ENCODE peak calls at places on chromosome 22, in five cellular contexts. X, B, Q, P and K are unnamed samples.

GRCh38 chr22:25962711-25963110 is 206.6 kb upstream of the SEZ6L start:
- DNase-seq in X (no peak), B (no peak), Q (no peak), P (no peak), K (no peak)

GRCh38 chr22:29256606-29257325 is 11.0 kb downstream of the RHBDD3 start:
- DNase-seq in X (no peak), B (no peak), Q (no peak), P (no peak), K (no peak)

GRCh38 chr22:26364066-26365015 is 64.7 kb upstream of the ASPHD2 start:
- DNase-seq in X (peak), B (peak), Q (peak), P (peak), K (peak)

GRCh38 chr22:44931077-44931540 is 78.7 kb downstream of the PHF21B start:
- DNase-seq in X (no peak), B (no peak), Q (peak), P (no peak), K (peak)

GRCh38 chr22:48629631-48630443 is 1197.8 kb downstream of the BRD1 start:
- DNase-seq in X (no peak), B (no peak), Q (no peak), P (no peak), K (no peak)

GRCh38 chr22:46043816-46044717 is 67.1 kb upstream of the WNT7B start:
- DNase-seq in X (peak), B (no peak), Q (no peak), P (no peak), K (peak)

GRCh38 chr22:41022470-41023298 is 69.7 kb upstream of the EP300 start:
- DNase-seq in X (peak), B (peak), Q (peak), P (peak), K (peak)

GRCh38 chr22:26325641-26326040 is 103.4 kb upstream of the ASPHD2 start:
- DNase-seq in X (no peak), B (no peak), Q (no peak), P (no peak), K (no peak)

GRCh38 chr22:44691796-44692661 is 10.0 kb upstream of the PRR5 start:
- DNase-seq in X (no peak), B (no peak), Q (no peak), P (no peak), K (peak)

GRCh38 chr22:45548991-45549736 is 46.5 kb downstream of the FBLN1 start:
- DNase-seq in X (no peak), B (peak), Q (peak), P (no peak), K (peak)

GRCh38 chr22:50048066-50048765 is 9.9 kb downstream of the TTLL8 start:
- DNase-seq in X (no peak), B (no peak), Q (no peak), P (no peak), K (no peak)

GRCh38 chr22:29765905-29766631 is 739 bp downstream of the ZMAT5 start:
- DNase-seq in X (no peak), B (no peak), Q (no peak), P (peak), K (no peak)

GRCh38 chr22:44042822-44043221 is 18.7 kb downstream of the PARVB start:
- DNase-seq in X (no peak), B (no peak), Q (peak), P (no peak), K (no peak)

GRCh38 chr22:41021039-41021654 is 70.0 kb downstream of the RBX1 start:
- DNase-seq in X (peak), B (peak), Q (no peak), P (no peak), K (peak)

GRCh38 chr22:46842606-46843005 is 80.2 kb downstream of the TBC1D22A start:
- DNase-seq in X (no peak), B (no peak), Q (no peak), P (no peak), K (no peak)

GRCh38 chr22:35981900-35982299 is 46.7 kb downstream of the RBFOX2 start:
- DNase-seq in X (no peak), B (no peak), Q (no peak), P (no peak), K (no peak)

GRCh38 chr22:28268176-28268575 is 349.1 kb upstream of the PITPNB start:
- DNase-seq in X (no peak), B (no peak), Q (no peak), P (no peak), K (no peak)

GRCh38 chr22:41447435-41448188 is 1.0 kb upstream of the TOB2 start:
- DNase-seq in X (peak), B (peak), Q (peak), P (peak), K (peak)

GRCh38 chr22:28075260-28075981 is 156.4 kb upstream of the PITPNB start:
- DNase-seq in X (no peak), B (peak), Q (peak), P (no peak), K (peak)

GRCh38 chr22:45210577-45211431 is 29.9 kb downstream of the KIAA0930 start:
- DNase-seq in X (no peak), B (no peak), Q (no peak), P (no peak), K (no peak)

GRCh38 chr22:47101321-47101885 is 339.0 kb downstream of the TBC1D22A start:
- DNase-seq in X (no peak), B (no peak), Q (no peak), P (no peak), K (no peak)

GRCh38 chr22:28989035-28989464 is 72.6 kb downstream of the C22orf31 start:
- DNase-seq in X (peak), B (no peak), Q (no peak), P (no peak), K (peak)

GRCh38 chr22:33652596-33652995 is 267.7 kb downstream of the LARGE1 start:
- DNase-seq in X (no peak), B (peak), Q (peak), P (no peak), K (peak)

GRCh38 chr22:44335903-44336803 is 23.4 kb upstream of the SHISAL1 start:
- DNase-seq in X (peak), B (no peak), Q (no peak), P (no peak), K (peak)

GRCh38 chr22:49183826-49184216 is 643.9 kb downstream of the BRD1 start:
- DNase-seq in X (no peak), B (no peak), Q (no peak), P (no peak), K (no peak)

GRCh38 chr22:26453812-26454500 is 24.9 kb downstream of the ASPHD2 start:
- DNase-seq in X (no peak), B (no peak), Q (no peak), P (no peak), K (no peak)

GRCh38 chr22:47390026-47390970 is 627.8 kb downstream of the TBC1D22A start:
- DNase-seq in X (no peak), B (no peak), Q (no peak), P (no peak), K (no peak)

GRCh38 chr22:29625090-29625825 is 21.8 kb downstream of the NF2 start:
- DNase-seq in X (no peak), B (peak), Q (peak), P (peak), K (peak)

GRCh38 chr22:35506259-35506570 is 34.4 kb upstream of the RASD2 start:
- DNase-seq in X (no peak), B (peak), Q (peak), P (no peak), K (no peak)

GRCh38 chr22:27331526-27332281 is 469.9 kb downstream of the MN1 start:
- DNase-seq in X (peak), B (peak), Q (peak), P (no peak), K (peak)

GRCh38 chr22:30636226-30637077 is 871 bp downstream of the SLC35E4 start:
- DNase-seq in X (peak), B (peak), Q (no peak), P (no peak), K (no peak)

GRCh38 chr22:21032843-21033688 is 705 bp upstream of the SLC7A4 start:
- DNase-seq in X (no peak), B (no peak), Q (no peak), P (peak), K (no peak)
- H3K4ac ChIP-seq in X (no peak), B (no peak), Q (no peak), P (no peak), K (no peak)

DNA sequence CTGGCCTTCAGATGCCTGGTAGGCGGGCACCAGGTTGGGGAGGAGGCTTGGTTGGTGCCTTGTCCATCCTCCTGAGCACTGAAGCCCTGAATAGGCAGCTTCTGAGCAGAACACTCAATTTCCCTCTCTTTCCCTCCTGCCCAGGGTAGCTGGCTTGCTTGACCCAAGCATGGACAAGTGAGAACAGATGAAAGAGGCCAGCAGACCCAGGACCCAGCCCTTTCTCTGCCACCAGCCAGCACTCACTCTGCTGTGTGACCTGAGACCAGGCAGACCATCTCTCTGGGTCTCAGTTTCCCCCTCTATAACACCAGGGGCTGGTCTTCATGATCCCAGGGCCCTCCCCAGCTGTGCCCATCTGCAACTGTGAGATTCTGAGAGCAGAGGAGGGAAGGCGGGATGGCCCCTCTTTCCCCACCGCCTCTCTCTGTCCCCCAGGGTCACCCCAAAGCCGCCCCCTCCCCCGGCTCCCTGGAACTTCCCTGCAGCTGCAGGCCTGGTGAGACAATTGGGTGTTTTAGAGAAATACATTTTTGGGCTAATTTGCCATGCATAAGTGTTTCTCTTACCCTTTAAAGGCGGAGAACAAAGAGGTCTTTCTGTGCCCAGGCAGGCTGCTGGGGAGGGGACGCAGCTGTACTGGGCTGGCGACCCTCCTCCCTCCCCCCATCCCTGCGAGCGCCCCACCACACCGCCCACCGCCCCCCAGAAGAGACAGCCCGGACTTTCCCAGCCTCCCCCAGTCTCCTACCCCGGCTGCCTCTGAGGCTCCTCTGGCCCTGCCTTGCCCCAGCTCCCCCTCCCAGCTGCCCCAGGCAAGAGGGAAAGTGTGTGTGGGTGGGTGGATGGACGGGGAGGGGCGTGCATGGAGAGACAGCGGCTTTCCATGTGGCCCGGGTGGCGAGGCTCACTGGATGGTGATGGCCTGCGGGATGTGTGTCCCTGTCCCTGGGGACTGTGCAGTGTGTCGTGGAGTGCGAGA is 30.8 kb upstream of the PICK1 start:
- DNase-seq in X (no peak), B (no peak), Q (no peak), P (no peak), K (no peak)
- H3K4ac ChIP-seq in X (no peak), B (no peak), Q (no peak), P (no peak), K (no peak)

GRCh38 chr22:23787600-23787896 is 782 bp downstream of the SMARCB1 start:
- DNase-seq in X (no peak), B (no peak), Q (no peak), P (no peak), K (no peak)

GRCh38 chr22:23789638-23790037 is 2.9 kb downstream of the SMARCB1 start:
- DNase-seq in X (no peak), B (peak), Q (no peak), P (no peak), K (peak)

GRCh38 chr22:23787910-23788309 is 1.1 kb downstream of the SMARCB1 start:
- DNase-seq in X (no peak), B (no peak), Q (no peak), P (no peak), K (no peak)

GRCh38 chr22:23790819-23791736 is 4.3 kb downstream of the SMARCB1 start:
- DNase-seq in X (no peak), B (no peak), Q (peak), P (no peak), K (no peak)

GRCh38 chr22:23789121-23789520 is 2.4 kb downstream of the SMARCB1 start:
- DNase-seq in X (peak), B (no peak), Q (no peak), P (no peak), K (peak)
- H3K4ac ChIP-seq in X (no peak), B (no peak), Q (no peak), P (no peak), K (no peak)

GRCh38 chr22:23415490-23415851 is 164.6 kb downstream of the IGLL1 start:
- DNase-seq in X (no peak), B (no peak), Q (no peak), P (no peak), K (no peak)
- H3K4ac ChIP-seq in X (no peak), B (no peak), Q (no peak), P (no peak), K (no peak)

GRCh38 chr22:42992092-42992491 is 22.9 kb downstream of the PACSIN2 start:
- DNase-seq in X (no peak), B (no peak), Q (no peak), P (no peak), K (no peak)

GRCh38 chr22:42992886-42993479 is 22.0 kb downstream of the PACSIN2 start:
- DNase-seq in X (no peak), B (no peak), Q (no peak), P (no peak), K (no peak)

GRCh38 chr22:42994276-42994916 is 20.6 kb downstream of the PACSIN2 start:
- DNase-seq in X (no peak), B (no peak), Q (no peak), P (no peak), K (no peak)

GRCh38 chr22:42994917-42995562 is 19.9 kb downstream of the PACSIN2 start:
- DNase-seq in X (no peak), B (peak), Q (peak), P (no peak), K (no peak)

GRCh38 chr22:42993651-42994275 is 21.2 kb downstream of the PACSIN2 start:
- DNase-seq in X (no peak), B (peak), Q (peak), P (no peak), K (no peak)
- H3K4ac ChIP-seq in X (no peak), B (peak), Q (peak), P (no peak), K (no peak)

GRCh38 chr22:31944700-31945477 is 554 bp downstream of the YWHAH start:
- DNase-seq in X (no peak), B (peak), Q (no peak), P (peak), K (peak)

GRCh38 chr22:31948002-31948401 is 3.7 kb downstream of the YWHAH start:
- DNase-seq in X (no peak), B (no peak), Q (no peak), P (no peak), K (no peak)

GRCh38 chr22:31945478-31945815 is 1.1 kb downstream of the YWHAH start:
- DNase-seq in X (no peak), B (no peak), Q (no peak), P (no peak), K (no peak)

GRCh38 chr22:31945971-31946680 is 1.8 kb downstream of the YWHAH start:
- DNase-seq in X (no peak), B (peak), Q (peak), P (no peak), K (no peak)

DNA sequence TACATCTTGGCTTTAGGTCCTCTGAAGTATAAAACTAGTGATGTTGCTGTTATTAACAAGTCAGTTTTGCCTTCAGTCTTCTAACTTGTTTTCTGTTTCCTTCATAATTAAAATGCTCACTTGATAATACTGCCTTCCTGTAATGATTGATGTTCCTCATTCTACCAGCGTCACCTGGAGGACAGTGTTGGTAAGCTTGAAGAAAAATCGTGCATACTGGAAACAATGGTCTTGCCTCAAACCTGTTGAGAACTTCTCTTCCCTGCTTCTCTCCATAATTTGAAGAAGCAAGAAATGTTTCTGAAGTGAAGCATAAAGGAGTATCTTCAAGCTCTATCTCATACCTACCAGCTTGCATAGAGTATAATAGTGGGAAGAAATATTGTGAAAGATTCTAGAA is 3.0 kb downstream of the YWHAH start:
- DNase-seq in X (no peak), B (no peak), Q (no peak), P (no peak), K (peak)
- H3K4ac ChIP-seq in X (no peak), B (no peak), Q (no peak), P (no peak), K (no peak)

GRCh38 chr22:19107730-19108074 is 14.5 kb downstream of the DGCR2 start:
- DNase-seq in X (no peak), B (no peak), Q (no peak), P (no peak), K (no peak)

GRCh38 chr22:19109198-19110063 is 12.8 kb downstream of the DGCR2 start:
- DNase-seq in X (no peak), B (peak), Q (peak), P (no peak), K (no peak)

GRCh38 chr22:19106886-19107729 is 15.1 kb downstream of the DGCR2 start:
- DNase-seq in X (no peak), B (no peak), Q (no peak), P (no peak), K (no peak)

GRCh38 chr22:19110064-19110458 is 12.2 kb downstream of the DGCR2 start:
- DNase-seq in X (no peak), B (no peak), Q (no peak), P (no peak), K (peak)

GRCh38 chr22:19108807-19109197 is 13.4 kb downstream of the DGCR2 start:
- DNase-seq in X (no peak), B (no peak), Q (no peak), P (no peak), K (no peak)
- H3K4ac ChIP-seq in X (no peak), B (no peak), Q (no peak), P (no peak), K (no peak)